ENCODE peak calls at places on chromosome 22, in four cellular contexts. One of them, this sample, is unnamed.

GRCh38 chr22:39309881-39310714 is 9.3 kb downstream of the RPL3 start:
- DNase-seq in ELF-1: peak
- DNase-seq in activated CD4-positive, alpha-beta T cell treated with anti-CD3 and anti-CD28 coated beads, Interleukin-2, amount 50 U/mL, for 1 hour: no peak
- DNase-seq in progenitor cell of endocrine pancreas: no peak
- DNase-seq in this sample: no peak

GRCh38 chr22:44595841-44596341 is 97.9 kb upstream of the RTL6 start:
- DNase-seq in ELF-1: peak
- DNase-seq in activated CD4-positive, alpha-beta T cell treated with anti-CD3 and anti-CD28 coated beads, Interleukin-2, amount 50 U/mL, for 1 hour: no peak
- DNase-seq in progenitor cell of endocrine pancreas: no peak
- DNase-seq in this sample: no peak

GRCh38 chr22:49735411-49736311 is 92.0 kb downstream of the BRD1 start:
- DNase-seq in ELF-1: peak
- DNase-seq in activated CD4-positive, alpha-beta T cell treated with anti-CD3 and anti-CD28 coated beads, Interleukin-2, amount 50 U/mL, for 1 hour: no peak
- DNase-seq in progenitor cell of endocrine pancreas: peak
- DNase-seq in this sample: no peak

GRCh38 chr22:42892571-42893316 is 35.7 kb upstream of the ARFGAP3 start:
- DNase-seq in ELF-1: no peak
- DNase-seq in activated CD4-positive, alpha-beta T cell treated with anti-CD3 and anti-CD28 coated beads, Interleukin-2, amount 50 U/mL, for 1 hour: no peak
- DNase-seq in progenitor cell of endocrine pancreas: no peak
- DNase-seq in this sample: no peak

GRCh38 chr22:41873391-41873790 is 40.5 kb downstream of the SREBF2 start:
- DNase-seq in ELF-1: no peak
- DNase-seq in activated CD4-positive, alpha-beta T cell treated with anti-CD3 and anti-CD28 coated beads, Interleukin-2, amount 50 U/mL, for 1 hour: peak
- DNase-seq in progenitor cell of endocrine pancreas: no peak
- DNase-seq in this sample: no peak

GRCh38 chr22:41398921-41399320 is 17.2 kb downstream of the TEF start:
- DNase-seq in ELF-1: no peak
- DNase-seq in activated CD4-positive, alpha-beta T cell treated with anti-CD3 and anti-CD28 coated beads, Interleukin-2, amount 50 U/mL, for 1 hour: no peak
- DNase-seq in progenitor cell of endocrine pancreas: no peak
- DNase-seq in this sample: no peak

GRCh38 chr22:33726294-33726711 is 194.0 kb downstream of the LARGE1 start:
- DNase-seq in ELF-1: no peak
- DNase-seq in activated CD4-positive, alpha-beta T cell treated with anti-CD3 and anti-CD28 coated beads, Interleukin-2, amount 50 U/mL, for 1 hour: no peak
- DNase-seq in progenitor cell of endocrine pancreas: no peak
- DNase-seq in this sample: peak

GRCh38 chr22:47624277-47625012 is 862.0 kb downstream of the TBC1D22A start:
- DNase-seq in ELF-1: no peak
- DNase-seq in activated CD4-positive, alpha-beta T cell treated with anti-CD3 and anti-CD28 coated beads, Interleukin-2, amount 50 U/mL, for 1 hour: no peak
- DNase-seq in progenitor cell of endocrine pancreas: no peak
- DNase-seq in this sample: no peak

GRCh38 chr22:29037340-29037932 is 24.2 kb downstream of the C22orf31 start:
- DNase-seq in ELF-1: no peak
- DNase-seq in activated CD4-positive, alpha-beta T cell treated with anti-CD3 and anti-CD28 coated beads, Interleukin-2, amount 50 U/mL, for 1 hour: no peak
- DNase-seq in progenitor cell of endocrine pancreas: no peak
- DNase-seq in this sample: no peak

GRCh38 chr22:18070556-18071306 is 7.1 kb upstream of the PEX26 start:
- DNase-seq in ELF-1: no peak
- DNase-seq in activated CD4-positive, alpha-beta T cell treated with anti-CD3 and anti-CD28 coated beads, Interleukin-2, amount 50 U/mL, for 1 hour: no peak
- DNase-seq in progenitor cell of endocrine pancreas: no peak
- DNase-seq in this sample: no peak

GRCh38 chr22:43090130-43090789 is 1.1 kb upstream of the TTLL1 start:
- DNase-seq in ELF-1: peak
- DNase-seq in activated CD4-positive, alpha-beta T cell treated with anti-CD3 and anti-CD28 coated beads, Interleukin-2, amount 50 U/mL, for 1 hour: peak
- DNase-seq in progenitor cell of endocrine pancreas: no peak
- DNase-seq in this sample: peak

GRCh38 chr22:41308544-41308947 is 7.2 kb downstream of the ZC3H7B start:
- DNase-seq in ELF-1: no peak
- DNase-seq in activated CD4-positive, alpha-beta T cell treated with anti-CD3 and anti-CD28 coated beads, Interleukin-2, amount 50 U/mL, for 1 hour: no peak
- DNase-seq in progenitor cell of endocrine pancreas: no peak
- DNase-seq in this sample: no peak

GRCh38 chr22:49620666-49621065 is 207.0 kb downstream of the BRD1 start:
- DNase-seq in ELF-1: no peak
- DNase-seq in activated CD4-positive, alpha-beta T cell treated with anti-CD3 and anti-CD28 coated beads, Interleukin-2, amount 50 U/mL, for 1 hour: no peak
- DNase-seq in progenitor cell of endocrine pancreas: no peak
- DNase-seq in this sample: no peak

GRCh38 chr22:44091021-44091721 is 67.1 kb downstream of the PARVB start:
- DNase-seq in ELF-1: no peak
- DNase-seq in activated CD4-positive, alpha-beta T cell treated with anti-CD3 and anti-CD28 coated beads, Interleukin-2, amount 50 U/mL, for 1 hour: peak
- DNase-seq in progenitor cell of endocrine pancreas: no peak
- DNase-seq in this sample: no peak

GRCh38 chr22:37457093-37457893 is 28.9 kb downstream of the MFNG start:
- DNase-seq in ELF-1: peak
- DNase-seq in activated CD4-positive, alpha-beta T cell treated with anti-CD3 and anti-CD28 coated beads, Interleukin-2, amount 50 U/mL, for 1 hour: peak
- DNase-seq in progenitor cell of endocrine pancreas: peak
- DNase-seq in this sample: peak

GRCh38 chr22:46067159-46068111 is 82.9 kb upstream of the PPARA start:
- DNase-seq in ELF-1: no peak
- DNase-seq in activated CD4-positive, alpha-beta T cell treated with anti-CD3 and anti-CD28 coated beads, Interleukin-2, amount 50 U/mL, for 1 hour: no peak
- DNase-seq in progenitor cell of endocrine pancreas: no peak
- DNase-seq in this sample: no peak

GRCh38 chr22:47044722-47045545 is 282.5 kb downstream of the TBC1D22A start:
- DNase-seq in ELF-1: no peak
- DNase-seq in activated CD4-positive, alpha-beta T cell treated with anti-CD3 and anti-CD28 coated beads, Interleukin-2, amount 50 U/mL, for 1 hour: no peak
- DNase-seq in progenitor cell of endocrine pancreas: no peak
- DNase-seq in this sample: no peak

GRCh38 chr22:39765029-39765428 is 128.5 kb downstream of the ENTHD1 start:
- DNase-seq in ELF-1: no peak
- DNase-seq in activated CD4-positive, alpha-beta T cell treated with anti-CD3 and anti-CD28 coated beads, Interleukin-2, amount 50 U/mL, for 1 hour: no peak
- DNase-seq in progenitor cell of endocrine pancreas: no peak
- DNase-seq in this sample: no peak

GRCh38 chr22:21446128-21446826 is 20.9 kb upstream of the TMEM191C start:
- DNase-seq in ELF-1: no peak
- DNase-seq in activated CD4-positive, alpha-beta T cell treated with anti-CD3 and anti-CD28 coated beads, Interleukin-2, amount 50 U/mL, for 1 hour: no peak
- DNase-seq in progenitor cell of endocrine pancreas: no peak
- DNase-seq in this sample: peak

GRCh38 chr22:29343313-29343805 is 27.9 kb upstream of the RASL10A start:
- DNase-seq in ELF-1: peak
- DNase-seq in activated CD4-positive, alpha-beta T cell treated with anti-CD3 and anti-CD28 coated beads, Interleukin-2, amount 50 U/mL, for 1 hour: no peak
- DNase-seq in progenitor cell of endocrine pancreas: no peak
- DNase-seq in this sample: no peak

GRCh38 chr22:33210129-33210784 is 152.1 kb upstream of the SYN3 start:
- DNase-seq in ELF-1: peak
- DNase-seq in activated CD4-positive, alpha-beta T cell treated with anti-CD3 and anti-CD28 coated beads, Interleukin-2, amount 50 U/mL, for 1 hour: no peak
- DNase-seq in progenitor cell of endocrine pancreas: peak
- DNase-seq in this sample: no peak

GRCh38 chr22:49348631-49349030 is 479.0 kb downstream of the BRD1 start:
- DNase-seq in ELF-1: no peak
- DNase-seq in activated CD4-positive, alpha-beta T cell treated with anti-CD3 and anti-CD28 coated beads, Interleukin-2, amount 50 U/mL, for 1 hour: no peak
- DNase-seq in progenitor cell of endocrine pancreas: no peak
- DNase-seq in this sample: no peak

This sample was measured in mucosa of gallbladder.